ENCODE peak calls at places on chromosomes 6 and 20, in seven cellular contexts. One of them, this sample, is unnamed.

GRCh38 chr20:32495217-32495565 is 89.9 kb downstream of the NOL4L start:
- DNase-seq in neural crest cell: no peak
- DNase-seq in stomach: no peak
- DNase-seq in uterus: no peak
- DNase-seq in epithelial cell of esophagus: no peak
- DNase-seq in hepatocyte: no peak
- DNase-seq in adrenal gland: no peak
- DNase-seq in this sample: no peak

GRCh38 chr6:136284909-136285308 is 4.7 kb downstream of the BCLAF1 start:
- DNase-seq in neural crest cell: no peak
- DNase-seq in stomach: no peak
- DNase-seq in uterus: no peak
- DNase-seq in epithelial cell of esophagus: peak
- DNase-seq in hepatocyte: no peak
- DNase-seq in adrenal gland: no peak
- DNase-seq in this sample: peak

GRCh38 chr20:44074252-44075151 is 112.5 kb downstream of the JPH2 start:
- DNase-seq in neural crest cell: no peak
- DNase-seq in stomach: peak
- DNase-seq in uterus: peak
- DNase-seq in epithelial cell of esophagus: peak
- DNase-seq in hepatocyte: no peak
- DNase-seq in adrenal gland: peak
- DNase-seq in this sample: no peak

GRCh38 chr20:23387118-23387443 is 25.1 kb downstream of the GZF1 start:
- DNase-seq in neural crest cell: no peak
- DNase-seq in stomach: no peak
- DNase-seq in uterus: no peak
- DNase-seq in epithelial cell of esophagus: no peak
- DNase-seq in hepatocyte: no peak
- DNase-seq in adrenal gland: no peak
- DNase-seq in this sample: no peak

GRCh38 chr6:134875367-134875766 is 74.5 kb downstream of the ALDH8A1 start:
- DNase-seq in neural crest cell: no peak
- DNase-seq in stomach: no peak
- DNase-seq in uterus: no peak
- DNase-seq in epithelial cell of esophagus: peak
- DNase-seq in hepatocyte: no peak
- DNase-seq in adrenal gland: no peak
- DNase-seq in this sample: no peak

GRCh38 chr6:155315516-155315871 is 1.2 kb upstream of the TFB1M start:
- DNase-seq in neural crest cell: no peak
- DNase-seq in stomach: no peak
- DNase-seq in uterus: no peak
- DNase-seq in epithelial cell of esophagus: peak
- DNase-seq in hepatocyte: no peak
- DNase-seq in adrenal gland: no peak
- DNase-seq in this sample: no peak

GRCh38 chr6:142943746-142944125 is 1.2 kb downstream of the HIVEP2 start:
- DNase-seq in neural crest cell: no peak
- DNase-seq in stomach: no peak
- DNase-seq in uterus: peak
- DNase-seq in epithelial cell of esophagus: peak
- DNase-seq in hepatocyte: peak
- DNase-seq in adrenal gland: peak
- DNase-seq in this sample: no peak

GRCh38 chr6:70905676-70906075 is 51.2 kb downstream of the B3GAT2 start:
- DNase-seq in neural crest cell: no peak
- DNase-seq in stomach: no peak
- DNase-seq in uterus: no peak
- DNase-seq in epithelial cell of esophagus: no peak
- DNase-seq in hepatocyte: no peak
- DNase-seq in adrenal gland: no peak
- DNase-seq in this sample: no peak

GRCh38 chr6:143276436-143276835 is 174.1 kb downstream of the ADAT2 start:
- DNase-seq in neural crest cell: no peak
- DNase-seq in stomach: no peak
- DNase-seq in uterus: no peak
- DNase-seq in epithelial cell of esophagus: no peak
- DNase-seq in hepatocyte: no peak
- DNase-seq in adrenal gland: no peak
- DNase-seq in this sample: no peak

GRCh38 chr6:105603779-105604592 is 201.1 kb upstream of the PREP start:
- DNase-seq in neural crest cell: no peak
- DNase-seq in stomach: no peak
- DNase-seq in uterus: peak
- DNase-seq in epithelial cell of esophagus: no peak
- DNase-seq in hepatocyte: peak
- DNase-seq in adrenal gland: peak
- DNase-seq in this sample: no peak

GRCh38 chr6:125255201-125255600 is 46.6 kb downstream of the HDDC2 start:
- DNase-seq in neural crest cell: no peak
- DNase-seq in stomach: no peak
- DNase-seq in uterus: no peak
- DNase-seq in epithelial cell of esophagus: peak
- DNase-seq in hepatocyte: no peak
- DNase-seq in adrenal gland: no peak
- DNase-seq in this sample: no peak

GRCh38 chr6:157203312-157203744 is 120.0 kb downstream of the TMEM242 start:
- DNase-seq in neural crest cell: no peak
- DNase-seq in stomach: no peak
- DNase-seq in uterus: no peak
- DNase-seq in epithelial cell of esophagus: no peak
- DNase-seq in hepatocyte: no peak
- DNase-seq in adrenal gland: no peak
- DNase-seq in this sample: no peak

GRCh38 chr20:50346372-50347347 is 156.0 kb downstream of the CEBPB start:
- DNase-seq in neural crest cell: no peak
- DNase-seq in stomach: peak
- DNase-seq in uterus: peak
- DNase-seq in epithelial cell of esophagus: peak
- DNase-seq in hepatocyte: peak
- DNase-seq in adrenal gland: peak
- DNase-seq in this sample: peak

GRCh38 chr20:45104786-45105185 is 3.9 kb upstream of the KCNS1 start:
- DNase-seq in neural crest cell: no peak
- DNase-seq in stomach: no peak
- DNase-seq in uterus: no peak
- DNase-seq in epithelial cell of esophagus: peak
- DNase-seq in hepatocyte: no peak
- DNase-seq in adrenal gland: no peak
- DNase-seq in this sample: peak

GRCh38 chr20:10645205-10645570 is 28.6 kb downstream of the JAG1 start:
- DNase-seq in neural crest cell: no peak
- DNase-seq in stomach: no peak
- DNase-seq in uterus: peak
- DNase-seq in epithelial cell of esophagus: no peak
- DNase-seq in hepatocyte: no peak
- DNase-seq in adrenal gland: no peak
- DNase-seq in this sample: no peak

GRCh38 chr6:4804095-4804494 is 27.9 kb downstream of the CDYL start:
- DNase-seq in neural crest cell: no peak
- DNase-seq in stomach: no peak
- DNase-seq in uterus: no peak
- DNase-seq in epithelial cell of esophagus: peak
- DNase-seq in hepatocyte: peak
- DNase-seq in adrenal gland: no peak
- DNase-seq in this sample: peak

GRCh38 chr20:59818911-59819310 is 114.5 kb downstream of the SYCP2 start:
- DNase-seq in neural crest cell: no peak
- DNase-seq in stomach: no peak
- DNase-seq in uterus: no peak
- DNase-seq in epithelial cell of esophagus: no peak
- DNase-seq in hepatocyte: no peak
- DNase-seq in adrenal gland: peak
- DNase-seq in this sample: no peak

GRCh38 chr6:27478706-27479318 is 5.9 kb upstream of the ZNF184 start:
- DNase-seq in neural crest cell: peak
- DNase-seq in stomach: peak
- DNase-seq in uterus: peak
- DNase-seq in epithelial cell of esophagus: peak
- DNase-seq in hepatocyte: peak
- DNase-seq in adrenal gland: peak
- DNase-seq in this sample: peak

GRCh38 chr20:62728028-62728780 is 19.6 kb downstream of the NTSR1 start:
- DNase-seq in neural crest cell: no peak
- DNase-seq in stomach: no peak
- DNase-seq in uterus: no peak
- DNase-seq in epithelial cell of esophagus: no peak
- DNase-seq in hepatocyte: no peak
- DNase-seq in adrenal gland: no peak
- DNase-seq in this sample: no peak

GRCh38 chr6:111709615-111710398 is 104.1 kb upstream of the TRAF3IP2 start:
- DNase-seq in neural crest cell: no peak
- DNase-seq in stomach: peak
- DNase-seq in uterus: peak
- DNase-seq in epithelial cell of esophagus: peak
- DNase-seq in hepatocyte: peak
- DNase-seq in adrenal gland: peak
- DNase-seq in this sample: peak

GRCh38 chr20:46563848-46564197 is 13.4 kb upstream of the OCSTAMP start:
- DNase-seq in neural crest cell: no peak
- DNase-seq in stomach: no peak
- DNase-seq in uterus: no peak
- DNase-seq in epithelial cell of esophagus: no peak
- DNase-seq in hepatocyte: no peak
- DNase-seq in adrenal gland: no peak
- DNase-seq in this sample: no peak

GRCh38 chr6:119233327-119233984 is 116.1 kb downstream of the MAN1A1 start:
- DNase-seq in neural crest cell: no peak
- DNase-seq in stomach: no peak
- DNase-seq in uterus: no peak
- DNase-seq in epithelial cell of esophagus: no peak
- DNase-seq in hepatocyte: no peak
- DNase-seq in adrenal gland: no peak
- DNase-seq in this sample: no peak

DNA sequence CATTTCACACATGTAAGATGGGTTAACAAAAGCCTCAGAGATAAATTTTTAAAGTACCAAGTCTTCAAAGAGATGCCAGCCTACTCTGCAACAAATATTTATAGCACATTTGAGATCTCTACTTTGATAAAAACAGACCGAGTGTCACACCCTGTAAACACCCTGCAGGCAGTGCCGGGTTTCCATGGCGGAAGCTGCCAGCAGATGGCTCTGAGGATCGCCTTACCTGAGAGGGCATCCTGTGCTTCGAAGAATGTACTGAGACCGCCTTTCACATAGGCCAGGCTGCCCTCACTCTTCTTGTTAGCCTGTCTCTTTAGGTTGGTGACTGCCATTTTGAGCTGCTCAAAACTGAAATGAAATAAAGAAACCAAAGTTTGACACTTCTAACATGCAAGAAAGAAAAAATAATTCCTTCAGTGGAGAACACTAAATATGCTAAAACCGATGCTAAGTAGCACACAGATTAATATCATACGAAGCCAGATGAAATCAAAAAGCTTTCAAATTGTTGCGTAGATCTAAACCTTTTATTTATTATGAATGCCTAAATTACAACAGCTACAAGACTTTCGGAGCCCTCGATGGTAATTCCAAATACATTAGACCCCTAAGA is 39.3 kb downstream of the HUS1B start:
- DNase-seq in neural crest cell: no peak
- DNase-seq in stomach: no peak
- DNase-seq in uterus: no peak
- DNase-seq in epithelial cell of esophagus: peak
- DNase-seq in hepatocyte: peak
- DNase-seq in adrenal gland: no peak
- DNase-seq in this sample: peak
- TF ChIP-seq CTCF in neural crest cell: no peak
- TF ChIP-seq CTCF in stomach: no peak
- TF ChIP-seq CTCF in uterus: no peak
- TF ChIP-seq CTCF in epithelial cell of esophagus: peak
- TF ChIP-seq CTCF in hepatocyte: peak
- TF ChIP-seq CTCF in adrenal gland: no peak
- TF ChIP-seq CTCF in this sample: no peak

GRCh38 chr6:84777888-84778287 is 13.5 kb upstream of the TBX18 start:
- DNase-seq in neural crest cell: no peak
- DNase-seq in stomach: no peak
- DNase-seq in uterus: no peak
- DNase-seq in epithelial cell of esophagus: peak
- DNase-seq in hepatocyte: no peak
- DNase-seq in adrenal gland: no peak
- DNase-seq in this sample: no peak

GRCh38 chr6:84776392-84776791 is 12.0 kb upstream of the TBX18 start:
- DNase-seq in neural crest cell: no peak
- DNase-seq in stomach: no peak
- DNase-seq in uterus: no peak
- DNase-seq in epithelial cell of esophagus: no peak
- DNase-seq in hepatocyte: no peak
- DNase-seq in adrenal gland: no peak
- DNase-seq in this sample: no peak

GRCh38 chr6:84774174-84775158 is 10.1 kb upstream of the TBX18 start:
- DNase-seq in neural crest cell: peak
- DNase-seq in stomach: no peak
- DNase-seq in uterus: no peak
- DNase-seq in epithelial cell of esophagus: peak
- DNase-seq in hepatocyte: peak
- DNase-seq in adrenal gland: no peak
- DNase-seq in this sample: peak

GRCh38 chr6:84779917-84780316 is 15.5 kb upstream of the TBX18 start:
- DNase-seq in neural crest cell: no peak
- DNase-seq in stomach: no peak
- DNase-seq in uterus: no peak
- DNase-seq in epithelial cell of esophagus: no peak
- DNase-seq in hepatocyte: no peak
- DNase-seq in adrenal gland: no peak
- DNase-seq in this sample: no peak

DNA sequence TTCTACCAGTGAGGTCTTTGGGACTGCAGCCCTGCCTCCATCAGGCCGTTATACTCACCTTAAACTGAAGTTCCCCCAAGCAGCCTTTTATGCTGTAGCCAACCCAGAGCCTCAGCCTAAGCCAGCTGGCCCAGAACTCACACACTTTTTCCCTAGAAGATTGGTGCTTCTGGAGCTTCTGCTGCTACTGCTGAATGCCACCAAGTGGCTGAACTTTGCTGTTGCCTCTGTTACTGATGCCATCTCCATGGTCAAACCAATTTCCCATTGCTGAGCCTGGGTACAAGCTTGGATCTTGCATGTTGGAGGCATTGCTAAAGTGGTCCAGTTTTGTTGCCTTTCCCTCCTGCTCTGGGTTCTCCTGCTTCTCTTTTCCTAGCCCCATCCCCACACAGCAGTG is 15.0 kb upstream of the TBX18 start:
- DNase-seq in neural crest cell: no peak
- DNase-seq in stomach: no peak
- DNase-seq in uterus: no peak
- DNase-seq in epithelial cell of esophagus: no peak
- DNase-seq in hepatocyte: no peak
- DNase-seq in adrenal gland: no peak
- DNase-seq in this sample: no peak
- TF ChIP-seq CTCF in neural crest cell: no peak
- TF ChIP-seq CTCF in stomach: no peak
- TF ChIP-seq CTCF in uterus: no peak
- TF ChIP-seq CTCF in epithelial cell of esophagus: peak
- TF ChIP-seq CTCF in hepatocyte: no peak
- TF ChIP-seq CTCF in adrenal gland: no peak
- TF ChIP-seq CTCF in this sample: no peak

GRCh38 chr20:53208110-53208908 is 236.2 kb downstream of the TSHZ2 start:
- DNase-seq in neural crest cell: peak
- DNase-seq in stomach: no peak
- DNase-seq in uterus: no peak
- DNase-seq in epithelial cell of esophagus: no peak
- DNase-seq in hepatocyte: no peak
- DNase-seq in adrenal gland: no peak
- DNase-seq in this sample: no peak
- TF ChIP-seq CTCF in neural crest cell: peak
- TF ChIP-seq CTCF in stomach: no peak
- TF ChIP-seq CTCF in uterus: no peak
- TF ChIP-seq CTCF in epithelial cell of esophagus: no peak
- TF ChIP-seq CTCF in hepatocyte: no peak
- TF ChIP-seq CTCF in adrenal gland: no peak
- TF ChIP-seq CTCF in this sample: no peak

GRCh38 chr6:35049346-35049745 is 91.8 kb downstream of the TCP11 start:
- DNase-seq in neural crest cell: no peak
- DNase-seq in stomach: no peak
- DNase-seq in uterus: no peak
- DNase-seq in epithelial cell of esophagus: no peak
- DNase-seq in hepatocyte: no peak
- DNase-seq in adrenal gland: no peak
- DNase-seq in this sample: no peak
- TF ChIP-seq CTCF in neural crest cell: no peak
- TF ChIP-seq CTCF in stomach: no peak
- TF ChIP-seq CTCF in uterus: no peak
- TF ChIP-seq CTCF in epithelial cell of esophagus: no peak
- TF ChIP-seq CTCF in hepatocyte: no peak
- TF ChIP-seq CTCF in adrenal gland: no peak
- TF ChIP-seq CTCF in this sample: no peak